ENCODE peak calls at places on chromosomes 13 and 19, in eight cellular contexts. K is nephron progenitor cell; H is T-cell; P is AG04450; C is GM04504; J is RPMI8226; F is islet precursor cell; Q is natural killer cell treated with Interleukin-12 subunit alpha and Interleukin-12 subunit beta and Interleukin-15 and Interleukin-18, amount 100 ng/mL, for 72 hours. I is an unnamed sample.

GRCh38 chr19:13014101-13014920 is 19.0 kb downstream of the NFIX start:
- DNase-seq in K (no peak), H (no peak), P (no peak), C (no peak), J (no peak), F (no peak), Q (no peak), I (no peak)

GRCh38 chr19:40205760-40206159 is 12.4 kb downstream of the TTC9B start:
- DNase-seq in K (no peak), H (no peak), P (no peak), C (no peak), J (no peak), F (no peak), Q (no peak), I (no peak)

GRCh38 chr13:113759525-113760137 is 605 bp downstream of the TMEM255B start:
- DNase-seq in K (peak; percentile 35), H (no peak), P (no peak), C (peak; percentile 1), J (no peak), F (no peak), Q (no peak), I (peak; percentile 69)

GRCh38 chr13:28684257-28684656 is 25.3 kb downstream of the POMP start:
- DNase-seq in K (peak; percentile 63), H (no peak), P (no peak), C (no peak), J (no peak), F (peak; percentile 90), Q (no peak), I (no peak)

GRCh38 chr19:58562126-58563033 is 4.0 kb upstream of the UBE2M start:
- DNase-seq in K (no peak), H (peak; percentile 50), P (no peak), C (no peak), J (peak; percentile 68), F (no peak), Q (peak; percentile 69), I (no peak)

GRCh38 chr13:43273362-43273761 is 250.0 kb downstream of the DNAJC15 start:
- DNase-seq in K (no peak), H (no peak), P (no peak), C (no peak), J (no peak), F (no peak), Q (no peak), I (no peak)

GRCh38 chr19:52518646-52519045 is 8.8 kb upstream of the ZNF808 start:
- DNase-seq in K (no peak), H (no peak), P (no peak), C (no peak), J (no peak), F (no peak), Q (no peak), I (no peak)

GRCh38 chr13:97256343-97256783 is 34.2 kb downstream of the MBNL2 start:
- DNase-seq in K (no peak), H (no peak), P (peak; percentile 74), C (peak; percentile 60), J (no peak), F (peak; percentile 75), Q (no peak), I (no peak)

GRCh38 chr13:49655906-49656305 is 27.6 kb downstream of the ARL11 start:
- DNase-seq in K (no peak), H (no peak), P (no peak), C (no peak), J (no peak), F (no peak), Q (no peak), I (no peak)

GRCh38 chr13:109494955-109495354 is 291.4 kb downstream of the IRS2 start:
- DNase-seq in K (no peak), H (no peak), P (no peak), C (peak; percentile 46), J (peak; percentile 53), F (no peak), Q (no peak), I (no peak)

GRCh38 chr19:46659151-46660007 is 1.6 kb downstream of the DACT3 start:
- DNase-seq in K (peak; percentile 79), H (no peak), P (no peak), C (no peak), J (no peak), F (peak; percentile 82), Q (no peak), I (peak; percentile 25)

GRCh38 chr13:48561461-48562224 is 28.8 kb upstream of the RCBTB2 start:
- DNase-seq in K (no peak), H (no peak), P (no peak), C (no peak), J (peak; percentile 57), F (no peak), Q (no peak), I (no peak)

GRCh38 chr13:94679614-94680013 is 32.7 kb downstream of the SOX21 start:
- DNase-seq in K (no peak), H (no peak), P (no peak), C (no peak), J (no peak), F (no peak), Q (no peak), I (no peak)

GRCh38 chr13:27028683-27029480 is 142.7 kb downstream of the USP12 start:
- DNase-seq in K (no peak), H (no peak), P (no peak), C (no peak), J (no peak), F (no peak), Q (no peak), I (no peak)

GRCh38 chr13:33633701-33634525 is 184.0 kb upstream of the RFC3 start:
- DNase-seq in K (no peak), H (no peak), P (no peak), C (no peak), J (no peak), F (no peak), Q (no peak), I (no peak)

GRCh38 chr13:110214637-110215036 is 92.3 kb downstream of the COL4A1 start:
- DNase-seq in K (no peak), H (no peak), P (no peak), C (no peak), J (no peak), F (no peak), Q (no peak), I (no peak)

GRCh38 chr13:59494560-59494970 is 669.2 kb downstream of the DIAPH3 start:
- DNase-seq in K (no peak), H (no peak), P (peak; percentile 76), C (no peak), J (no peak), F (no peak), Q (no peak), I (no peak)

GRCh38 chr13:30985637-30986205 is 53.3 kb downstream of the TEX26 start:
- DNase-seq in K (no peak), H (no peak), P (no peak), C (no peak), J (no peak), F (no peak), Q (no peak), I (no peak)

GRCh38 chr13:33348366-33348765 is 62.8 kb upstream of the STARD13 start:
- DNase-seq in K (no peak), H (no peak), P (peak; percentile 65), C (peak; percentile 80), J (no peak), F (no peak), Q (no peak), I (no peak)

GRCh38 chr19:4304509-4305252 is at the start of gene FSD1:
- DNase-seq in K (peak; percentile 90), H (peak; percentile 63), P (no peak), C (peak; percentile 12), J (peak; percentile 67), F (peak; percentile 76), Q (peak; percentile 87), I (no peak)

GRCh38 chr13:50365683-50366391 is 350.6 kb downstream of the KCNRG start:
- DNase-seq in K (no peak), H (peak; percentile 27), P (no peak), C (no peak), J (peak; percentile 86), F (no peak), Q (peak; percentile 74), I (no peak)

GRCh38 chr19:45952691-45953505 is 20.8 kb downstream of the NOVA2 start:
- DNase-seq in K (peak; percentile 92), H (peak; percentile 39), P (peak; percentile 18), C (peak; percentile 15), J (peak; percentile 51), F (peak; percentile 84), Q (peak; percentile 58), I (no peak)

GRCh38 chr19:56476671-56477428 is at the start of gene ZNF667:
- DNase-seq in K (no peak), H (peak; percentile 31), P (no peak), C (peak; percentile 21), J (peak; percentile 50), F (peak; percentile 57), Q (no peak), I (no peak)

GRCh38 chr13:92136449-92137180 is 738.2 kb downstream of the GPC5 start:
- DNase-seq in K (no peak), H (no peak), P (no peak), C (no peak), J (no peak), F (no peak), Q (no peak), I (no peak)

GRCh38 chr13:110965038-110965754 is 50.3 kb upstream of the ANKRD10 start:
- DNase-seq in K (no peak), H (no peak), P (no peak), C (no peak), J (no peak), F (no peak), Q (no peak), I (no peak)

GRCh38 chr13:21016487-21016886 is 44.9 kb downstream of the LATS2 start:
- DNase-seq in K (no peak), H (no peak), P (no peak), C (no peak), J (no peak), F (peak; percentile 14), Q (no peak), I (no peak)

GRCh38 chr19:18496167-18496979 is 25.5 kb downstream of the ELL start:
- DNase-seq in K (no peak), H (peak; percentile 45), P (no peak), C (peak; percentile 54), J (peak; percentile 83), F (peak; percentile 76), Q (peak; percentile 93), I (no peak)

GRCh38 chr13:94708971-94709614 is 3.3 kb downstream of the SOX21 start:
- DNase-seq in K (no peak), H (no peak), P (no peak), C (no peak), J (no peak), F (no peak), Q (no peak), I (no peak)

GRCh38 chr13:47932953-47933687 is 68.0 kb downstream of the SUCLA2 start:
- DNase-seq in K (no peak), H (no peak), P (no peak), C (no peak), J (no peak), F (no peak), Q (no peak), I (no peak)

GRCh38 chr13:60226507-60226906 is 62.8 kb upstream of the DIAPH3 start:
- DNase-seq in K (peak; percentile 23), H (no peak), P (peak; percentile 8), C (no peak), J (peak; percentile 7), F (peak; percentile 77), Q (no peak), I (no peak)

GRCh38 chr19:7004313-7004931 is 16.8 kb downstream of the MBD3L2B start:
- DNase-seq in K (peak; percentile 4), H (no peak), P (no peak), C (no peak), J (peak; percentile 69), F (peak; percentile 27), Q (no peak), I (no peak)

GRCh38 chr19:13056052-13056660 is 46.5 kb downstream of the LYL1 start:
- DNase-seq in K (no peak), H (no peak), P (no peak), C (peak; percentile 74), J (no peak), F (peak; percentile 92), Q (no peak), I (no peak)

GRCh38 chr13:43911283-43911682 is 31.6 kb downstream of the LACC1 start:
- DNase-seq in K (no peak), H (no peak), P (no peak), C (no peak), J (no peak), F (no peak), Q (no peak), I (no peak)

GRCh38 chr13:113452942-113453901 is at the start of gene ADPRHL1:
- DNase-seq in K (peak; percentile 42), H (no peak), P (no peak), C (no peak), J (no peak), F (no peak), Q (no peak), I (peak; percentile 41)